ENCODE peak calls at places on chromosomes 16 and 17, in four cellular contexts. J is H9, R is GM03348, V is neural progenitor cell. M is an unnamed sample.

GRCh38 chr16:28534542-28535373 is 4.0 kb downstream of the NUPR1 start:
- DNase-seq in J (no peak), R (peak), V (no peak), M (no peak)

GRCh38 chr17:75270218-75270965 is 639 bp downstream of the MIF4GD start:
- DNase-seq in J (peak), R (peak), V (peak), M (peak)

GRCh38 chr16:11152205-11152604 is 103.8 kb downstream of the SOCS1 start:
- DNase-seq in J (no peak), R (no peak), V (no peak), M (no peak)

GRCh38 chr17:65685110-65685509 is 123.7 kb upstream of the AXIN2 start:
- DNase-seq in J (no peak), R (no peak), V (no peak), M (no peak)

GRCh38 chr17:40065771-40066510 is 3.2 kb downstream of the THRA start:
- DNase-seq in J (peak), R (no peak), V (no peak), M (no peak)

GRCh38 chr17:57750109-57750845 is 5.2 kb upstream of the CCDC182 start:
- DNase-seq in J (no peak), R (no peak), V (no peak), M (no peak)

GRCh38 chr17:77352996-77353395 is 212.2 kb downstream of the SEC14L1 start:
- DNase-seq in J (no peak), R (no peak), V (no peak), M (no peak)

GRCh38 chr17:48123111-48123510 is 15.5 kb downstream of the SNX11 start:
- DNase-seq in J (no peak), R (no peak), V (peak), M (no peak)

GRCh38 chr17:82568997-82569393 is 49.5 kb downstream of the FOXK2 start:
- DNase-seq in J (no peak), R (no peak), V (no peak), M (no peak)

GRCh38 chr16:89322381-89323119 is 105.0 kb downstream of the ZNF778 start:
- DNase-seq in J (peak), R (peak), V (peak), M (peak)

GRCh38 chr17:32876414-32877163 is at the start of gene MYO1D:
- DNase-seq in J (peak), R (peak), V (peak), M (no peak)

GRCh38 chr16:73205153-73205549 is 157.2 kb upstream of the ZFHX3 start:
- DNase-seq in J (no peak), R (no peak), V (no peak), M (no peak)

GRCh38 chr17:49557204-49558024 is 18.3 kb upstream of the NXPH3 start:
- DNase-seq in J (peak), R (peak), V (peak), M (peak)

GRCh38 chr16:35150805-35151312 is 1691.4 kb downstream of the TP53TG3F start:
- DNase-seq in J (no peak), R (no peak), V (no peak), M (no peak)

GRCh38 chr17:76270127-76270592 is 5.0 kb downstream of the UBALD2 start:
- DNase-seq in J (no peak), R (no peak), V (no peak), M (no peak)